ENCODE peak calls at places on chromosomes 3 and 15, in eight cellular contexts. R, B, F, I, Z, Y, H and K are unnamed samples.

GRCh38 chr3:152260529-152260928 is 8.2 kb upstream of the MBNL1 start:
- DNase-seq in B (no peak), I (no peak), F (no peak), H (no peak), Y (no peak), Z (no peak), R (no peak), K (no peak)

GRCh38 chr3:87305517-87305916 is 29.1 kb upstream of the POU1F1 start:
- DNase-seq in H (no peak), B (no peak), Y (no peak), R (no peak), Z (no peak), I (no peak), F (no peak), K (no peak)

GRCh38 chr3:40333416-40333815 is 23.9 kb downstream of the EIF1B start:
- DNase-seq in F (no peak), H (no peak), Y (no peak), R (no peak), Z (no peak), I (no peak), B (no peak), K (no peak)

GRCh38 chr3:157786216-157786615 is 283.0 kb upstream of the VEPH1 start:
- DNase-seq in Y (no peak), Z (no peak), F (no peak), I (peak; percentile 81), B (no peak), H (peak; percentile 92), R (peak; percentile 81), K (no peak)

GRCh38 chr3:169809230-169809795 is 3.4 kb upstream of the LRRIQ4 start:
- DNase-seq in Z (no peak), I (no peak), R (no peak), B (no peak), F (no peak), H (no peak), Y (no peak), K (no peak)

GRCh38 chr15:68435966-68436365 is 4.0 kb upstream of the ITGA11 start:
- DNase-seq in R (no peak), Z (no peak), B (no peak), H (no peak), I (no peak), Y (peak; percentile 8), F (no peak), K (no peak)

GRCh38 chr3:129536806-129537205 is 6.2 kb upstream of the H1-8 start:
- DNase-seq in Y (no peak), F (no peak), I (no peak), H (no peak), Z (no peak), B (no peak), R (no peak), K (no peak)

GRCh38 chr3:170417090-170417489 is 1.6 kb upstream of the CLDN11 start:
- DNase-seq in Z (no peak), B (no peak), H (no peak), I (no peak), R (no peak), Y (no peak), F (no peak), K (no peak)

GRCh38 chr3:58164199-58164879 is 46.4 kb downstream of the DNASE1L3 start:
- DNase-seq in F (no peak), R (no peak), H (peak; percentile 23), Z (peak; percentile 65), I (peak; percentile 75), Y (no peak), B (no peak), K (no peak)

GRCh38 chr15:85750807-85751730 is 43.7 kb downstream of the KLHL25 start:
- DNase-seq in R (no peak), Z (no peak), B (peak; percentile 84), H (peak; percentile 18), I (no peak), F (peak; percentile 75), Y (peak; percentile 87), K (peak; percentile 26)

GRCh38 chr3:147404800-147405551 is 1.4 kb downstream of the ZIC4 start:
- DNase-seq in H (no peak), I (no peak), Z (no peak), R (no peak), F (peak; percentile 28), Y (no peak), B (peak; percentile 63), K (no peak)
- H3K79me2 ChIP-seq in H (peaks cover 85% of the 10 kb centered on the region), I (peaks cover 68% of the 10 kb centered on the region), Z (no peaks in the 10 kb centered on the region), R (no peaks in the 10 kb centered on the region), F (no peaks in the 10 kb centered on the region), Y (no peaks in the 10 kb centered on the region), B (no peaks in the 10 kb centered on the region), K (no peaks in the 10 kb centered on the region)

DNA sequence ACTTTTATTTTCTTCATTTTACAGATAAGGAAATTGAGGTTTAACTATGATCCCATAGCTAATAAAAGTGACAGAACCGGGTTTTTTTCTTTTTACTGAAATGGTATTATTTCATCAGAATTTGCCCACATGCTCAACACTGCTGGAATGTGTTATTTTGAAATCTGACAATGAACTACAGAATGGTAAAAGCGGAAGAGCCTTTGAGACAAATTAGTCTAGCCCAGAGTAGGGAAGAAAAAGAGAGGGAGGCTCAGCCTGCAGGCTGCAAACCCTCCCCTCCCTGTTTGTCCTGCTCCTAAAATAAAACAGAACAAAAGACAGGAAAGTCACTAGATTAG is 100.3 kb upstream of the LIPC start:
- DNase-seq in Y (no peak), Z (no peak), R (no peak), H (peak; percentile 83), F (no peak), I (no peak), B (no peak), K (no peak)
- H3K9ac ChIP-seq in Y (no peak overlapping the region), Z (peak overlapping the region; percentile 7), R (peak overlapping the region; percentile 33), H (peak overlapping the region; percentile 51), F (no peak overlapping the region), I (peak overlapping the region; percentile 19), B (no peak overlapping the region), K (peak overlapping the region; percentile 38)

GRCh38 chr3:12868039-12869024 is 27.0 kb upstream of the RPL32 start:
- DNase-seq in F (peak; percentile 91), Z (peak; percentile 83), I (peak; percentile 72), B (peak; percentile 93), H (peak; percentile 94), R (peak; percentile 70), Y (peak; percentile 83), K (peak; percentile 58)

GRCh38 chr3:12869025-12869695 is 27.8 kb upstream of the RPL32 start:
- DNase-seq in Z (peak; percentile 18), H (no peak), B (peak; percentile 93), F (peak; percentile 66), R (no peak), Y (peak; percentile 84), I (no peak), K (no peak)

GRCh38 chr3:12870942-12871341 is 29.6 kb upstream of the RPL32 start:
- DNase-seq in B (no peak), I (no peak), Z (no peak), Y (no peak), R (no peak), F (no peak), H (peak; percentile 95), K (no peak)

GRCh38 chr3:12865271-12865670 is 23.9 kb upstream of the RPL32 start:
- DNase-seq in Y (no peak), I (no peak), Z (no peak), F (no peak), R (no peak), H (no peak), B (no peak), K (no peak)

DNA sequence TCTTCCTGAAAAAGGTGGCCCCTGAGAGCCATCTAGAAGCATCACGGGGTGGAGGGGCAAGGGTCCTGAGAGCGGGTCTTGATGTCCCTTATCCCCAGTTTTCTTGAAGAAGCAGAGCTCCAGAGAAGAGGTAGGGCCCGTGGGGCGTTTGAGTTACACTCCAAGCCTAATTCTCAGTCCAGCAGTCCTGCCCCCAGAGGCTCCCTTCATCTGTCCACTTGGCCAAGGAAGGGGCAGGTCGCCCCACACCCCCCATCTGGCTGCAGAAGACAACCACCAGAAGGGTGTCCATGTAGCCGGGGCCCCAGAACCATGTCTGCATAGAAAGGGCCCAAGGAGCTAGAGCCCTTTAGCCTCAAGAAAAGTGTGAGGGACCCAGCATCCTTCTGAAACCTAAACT is 25.5 kb upstream of the RPL32 start:
- DNase-seq in H (no peak), Y (no peak), I (no peak), F (no peak), R (no peak), B (no peak), Z (no peak), K (no peak)
- H3K79me2 ChIP-seq in H (no peaks in the 10 kb centered on the region), Y (no peaks in the 10 kb centered on the region), I (no peaks in the 10 kb centered on the region), F (no peaks in the 10 kb centered on the region), R (no peaks in the 10 kb centered on the region), B (no peaks in the 10 kb centered on the region), Z (no peaks in the 10 kb centered on the region), K (no peaks in the 10 kb centered on the region)

DNA sequence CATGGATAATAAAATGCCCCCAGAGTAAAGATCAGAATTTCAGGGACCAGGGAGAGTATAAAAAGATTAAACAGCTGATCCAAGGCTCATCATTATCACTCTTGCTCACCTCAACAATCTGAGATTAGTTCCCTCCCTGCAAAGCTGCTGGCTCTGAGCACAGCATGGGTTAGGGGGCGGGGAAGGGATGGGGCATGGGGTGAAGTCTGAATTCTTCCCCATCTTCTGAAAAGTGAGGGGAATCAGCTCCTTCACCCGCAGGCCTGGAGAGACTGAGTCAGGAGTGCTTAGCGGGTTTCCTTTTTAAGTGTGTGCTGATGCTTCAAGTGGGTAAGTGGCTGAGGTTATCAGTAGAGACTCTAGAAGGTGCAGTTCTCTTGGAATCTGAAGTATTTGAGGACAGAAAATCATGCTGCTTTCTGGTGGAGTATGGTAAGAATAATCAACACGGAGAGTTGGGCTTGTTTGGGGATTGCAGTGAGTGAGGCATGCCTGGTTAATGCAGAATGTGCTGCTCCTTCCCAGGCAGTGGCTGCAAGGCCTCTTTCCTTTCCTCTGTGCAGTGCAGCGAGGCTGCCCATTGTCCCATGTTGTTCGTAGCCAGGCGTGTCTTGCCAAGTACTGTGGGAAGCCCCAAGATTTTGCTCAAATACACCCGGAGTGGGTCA is 59.2 kb upstream of the TRAK1 start:
- DNase-seq in F (peak; percentile 95), H (peak; percentile 62), I (peak; percentile 85), B (peak; percentile 59), R (no peak), Y (no peak), Z (peak; percentile 72), K (no peak)
- H3K9ac ChIP-seq in F (no peak overlapping the region), H (peak overlapping the region; percentile 73), I (peak overlapping the region; percentile 74), B (no peak overlapping the region), R (no peak overlapping the region), Y (no peak overlapping the region), Z (no peak overlapping the region), K (no peak overlapping the region)

DNA sequence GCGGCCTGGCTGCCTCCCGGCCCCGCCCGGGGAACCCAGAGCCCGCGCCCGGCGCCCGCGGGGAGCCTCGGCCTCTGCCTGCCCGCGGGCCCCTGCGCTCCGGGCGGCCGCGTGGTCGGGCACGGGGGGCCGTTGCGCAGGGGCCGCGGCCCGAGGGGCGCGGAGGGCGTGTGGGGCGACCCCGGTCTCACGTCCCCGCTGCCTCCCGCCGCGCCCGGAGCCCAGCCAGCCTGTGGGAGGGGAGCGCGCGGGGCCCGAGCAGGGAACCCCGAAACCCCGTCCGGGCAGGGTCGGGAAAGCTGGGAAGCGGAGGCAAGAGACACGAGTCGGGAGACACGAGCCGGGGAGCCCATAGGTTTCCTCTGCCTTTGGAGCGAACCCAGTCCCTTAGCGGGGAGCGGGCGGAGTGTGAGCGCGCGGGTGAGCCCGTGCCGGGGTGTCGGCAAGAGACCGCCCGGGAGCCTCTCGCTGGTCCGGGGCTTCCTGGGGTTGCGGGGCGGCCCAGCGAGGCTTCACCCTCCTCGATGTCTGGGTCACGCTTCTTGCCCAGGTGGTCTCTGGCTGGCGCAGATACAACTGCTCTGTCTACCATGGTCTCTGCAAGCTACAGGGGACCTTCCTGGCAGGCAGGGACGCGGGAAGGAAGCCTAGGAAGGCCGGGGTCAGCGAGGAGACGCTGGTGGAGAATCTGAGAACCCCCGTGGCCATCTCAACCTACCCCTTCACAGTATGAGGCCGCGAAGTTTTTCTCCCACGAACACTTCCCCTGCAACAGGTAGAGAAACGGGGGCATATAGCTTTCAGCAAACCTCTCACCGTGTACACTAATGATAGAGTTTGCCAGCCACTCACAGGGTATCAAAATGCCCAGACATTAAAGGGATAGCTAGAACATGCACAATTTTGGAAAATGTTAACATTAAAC is 586 bp downstream of the LRRK1 start:
- DNase-seq in R (peak; percentile 39), Y (no peak), Z (peak; percentile 28), F (no peak), B (peak; percentile 41), H (peak; percentile 69), I (peak; percentile 14), K (no peak)
- H3K79me2 ChIP-seq in R (peaks cover 67% of the 10 kb centered on the region), Y (no peaks in the 10 kb centered on the region), Z (peaks cover 10% of the 10 kb centered on the region), F (no peaks in the 10 kb centered on the region), B (no peaks in the 10 kb centered on the region), H (peaks cover 20% of the 10 kb centered on the region), I (no peaks in the 10 kb centered on the region), K (no peaks in the 10 kb centered on the region)